ENCODE peak calls at places on chromosomes 12 and 14, in nine cellular contexts. D, M, C, V, L, X, I, R and K are unnamed samples.

GRCh38 chr12:22333186-22333745 is 1.2 kb downstream of the ST8SIA1 start:
- DNase-seq in D (no peak), V (no peak), X (no peak), C (no peak), I (peak), L (no peak), M (peak), R (no peak), K (no peak)

GRCh38 chr12:18139989-18140596 is 50.1 kb upstream of the RERGL start:
- DNase-seq in M (no peak), C (peak), R (peak), I (peak), X (no peak), D (no peak), V (no peak), L (no peak), K (peak)

GRCh38 chr14:77212933-77213656 is 31.5 kb downstream of the TMEM63C start:
- DNase-seq in L (no peak), V (no peak), D (peak), M (peak), C (peak), I (peak), R (no peak), X (no peak), K (peak)

GRCh38 chr12:14167005-14167628 is 185.7 kb upstream of the GRIN2B start:
- DNase-seq in I (peak), C (peak), V (no peak), X (no peak), M (peak), L (no peak), R (peak), D (peak), K (peak)

GRCh38 chr12:6377667-6377994 is 2.3 kb upstream of the SCNN1A start:
- DNase-seq in V (no peak), R (no peak), C (no peak), D (no peak), I (no peak), X (peak), M (no peak), L (no peak), K (no peak)

GRCh38 chr14:105390849-105391500 is 7.4 kb upstream of the TEX22 start:
- DNase-seq in I (no peak), V (no peak), C (no peak), L (no peak), X (no peak), D (no peak), M (no peak), R (no peak), K (no peak)

GRCh38 chr14:101083564-101084435 is 180.3 kb upstream of the RTL1 start:
- DNase-seq in L (no peak), I (no peak), R (no peak), X (no peak), D (no peak), V (no peak), M (no peak), C (no peak), K (no peak)

GRCh38 chr12:80509781-80510556 is 65.9 kb downstream of the PTPRQ start:
- DNase-seq in L (no peak), D (peak), M (no peak), I (peak), V (no peak), R (no peak), X (no peak), C (no peak), K (no peak)

GRCh38 chr12:17060260-17060659 is 454.3 kb upstream of the LMO3 start:
- DNase-seq in V (no peak), L (no peak), X (no peak), C (no peak), I (no peak), D (no peak), R (no peak), M (no peak), K (no peak)

GRCh38 chr12:67482751-67483661 is 165.5 kb upstream of the DYRK2 start:
- DNase-seq in D (peak), C (peak), V (peak), M (no peak), I (peak), R (peak), X (peak), L (peak), K (peak)

GRCh38 chr12:4421590-4422031 is 24.0 kb downstream of the FGF6 start:
- DNase-seq in R (peak), V (no peak), C (peak), X (no peak), I (peak), M (peak), D (peak), L (no peak), K (peak)

GRCh38 chr12:92927055-92927435 is 2.0 kb downstream of the EEA1 start:
- DNase-seq in M (peak), R (no peak), L (no peak), X (no peak), D (no peak), I (peak), C (peak), V (no peak), K (peak)

GRCh38 chr12:6962285-6963015 is 8.0 kb downstream of the PHB2 start:
- DNase-seq in V (peak), D (no peak), I (no peak), X (peak), L (no peak), R (no peak), C (no peak), M (no peak), K (no peak)

GRCh38 chr14:21525571-21525970 is 575 bp downstream of the SALL2 start:
- DNase-seq in X (peak), C (peak), M (no peak), R (no peak), L (peak), D (no peak), V (no peak), I (no peak), K (no peak)

GRCh38 chr12:1830981-1831930 is 10.9 kb downstream of the LRTM2 start:
- DNase-seq in V (peak), X (peak), I (peak), C (no peak), L (peak), R (no peak), M (peak), D (peak), K (no peak)

GRCh38 chr12:30970559-30971202 is 44.1 kb downstream of the TSPAN11 start:
- DNase-seq in L (no peak), I (no peak), M (peak), D (no peak), X (peak), V (peak), R (peak), C (peak), K (peak)

GRCh38 chr14:46840971-46841729 is 189.6 kb upstream of the RPL10L start:
- DNase-seq in X (no peak), C (peak), V (no peak), R (peak), L (no peak), I (no peak), M (no peak), D (no peak), K (no peak)

GRCh38 chr12:116539905-116540482 is 19.2 kb upstream of the MAP1LC3B2 start:
- DNase-seq in I (peak), M (peak), R (peak), C (peak), D (no peak), X (no peak), V (peak), L (peak), K (peak)

GRCh38 chr12:6724409-6724797 is 557 bp downstream of the COPS7A start:
- DNase-seq in D (peak), M (no peak), V (no peak), L (no peak), I (no peak), C (no peak), R (peak), X (no peak), K (no peak)

GRCh38 chr14:52079239-52079956 is 10.5 kb upstream of the NID2 start:
- DNase-seq in C (no peak), X (no peak), V (no peak), I (no peak), D (no peak), M (no peak), L (no peak), R (no peak), K (no peak)

GRCh38 chr12:132460571-132460970 is 29.4 kb upstream of the FBRSL1 start:
- DNase-seq in R (no peak), V (no peak), C (no peak), L (no peak), X (no peak), I (no peak), D (no peak), M (no peak), K (no peak)

GRCh38 chr12:115623764-115624334 is 653.6 kb downstream of the MED13L start:
- DNase-seq in V (peak), M (peak), D (no peak), R (no peak), C (no peak), L (no peak), X (peak), I (no peak), K (no peak)